ENCODE peak calls at places on chromosomes 1 and 21, in six cellular contexts. One of them, this sample, is unnamed.

GRCh38 chr1:169051171-169051570 is 55.3 kb upstream of the ATP1B1 start:
- DNase-seq in stimulated activated CD4-positive, alpha-beta T cell treated with anti-CD3 and anti-CD28 coated beads, Interleukin-15, amount 100 ng/mL, for 24 hours: no peak
- DNase-seq in lower lobe of right lung: no peak
- DNase-seq in AG10803: no peak
- DNase-seq in RPMI8226: no peak
- DNase-seq in neural crest cell: no peak
- DNase-seq in this sample: no peak

GRCh38 chr1:231929311-231929710 is 302.7 kb downstream of the DISC1 start:
- DNase-seq in stimulated activated CD4-positive, alpha-beta T cell treated with anti-CD3 and anti-CD28 coated beads, Interleukin-15, amount 100 ng/mL, for 24 hours: no peak
- DNase-seq in lower lobe of right lung: no peak
- DNase-seq in AG10803: peak
- DNase-seq in RPMI8226: no peak
- DNase-seq in neural crest cell: no peak
- DNase-seq in this sample: no peak

GRCh38 chr1:32014199-32014936 is 700 bp downstream of the KHDRBS1 start:
- DNase-seq in stimulated activated CD4-positive, alpha-beta T cell treated with anti-CD3 and anti-CD28 coated beads, Interleukin-15, amount 100 ng/mL, for 24 hours: peak
- DNase-seq in lower lobe of right lung: peak
- DNase-seq in AG10803: peak
- DNase-seq in RPMI8226: peak
- DNase-seq in neural crest cell: peak
- DNase-seq in this sample: no peak

GRCh38 chr1:159935719-159936283 is 9.6 kb downstream of the IGSF9 start:
- DNase-seq in stimulated activated CD4-positive, alpha-beta T cell treated with anti-CD3 and anti-CD28 coated beads, Interleukin-15, amount 100 ng/mL, for 24 hours: no peak
- DNase-seq in lower lobe of right lung: no peak
- DNase-seq in AG10803: no peak
- DNase-seq in RPMI8226: peak
- DNase-seq in neural crest cell: no peak
- DNase-seq in this sample: no peak

GRCh38 chr1:178536844-178537371 is 24.0 kb downstream of the TEX35 start:
- DNase-seq in stimulated activated CD4-positive, alpha-beta T cell treated with anti-CD3 and anti-CD28 coated beads, Interleukin-15, amount 100 ng/mL, for 24 hours: no peak
- DNase-seq in lower lobe of right lung: no peak
- DNase-seq in AG10803: peak
- DNase-seq in RPMI8226: no peak
- DNase-seq in neural crest cell: no peak
- DNase-seq in this sample: no peak

GRCh38 chr1:237154173-237154572 is 112.2 kb downstream of the RYR2 start:
- DNase-seq in stimulated activated CD4-positive, alpha-beta T cell treated with anti-CD3 and anti-CD28 coated beads, Interleukin-15, amount 100 ng/mL, for 24 hours: no peak
- DNase-seq in lower lobe of right lung: no peak
- DNase-seq in AG10803: no peak
- DNase-seq in RPMI8226: peak
- DNase-seq in neural crest cell: no peak
- DNase-seq in this sample: no peak

GRCh38 chr21:45138199-45139002 is 64.0 kb downstream of the ADARB1 start:
- DNase-seq in stimulated activated CD4-positive, alpha-beta T cell treated with anti-CD3 and anti-CD28 coated beads, Interleukin-15, amount 100 ng/mL, for 24 hours: peak
- DNase-seq in lower lobe of right lung: peak
- DNase-seq in AG10803: peak
- DNase-seq in RPMI8226: peak
- DNase-seq in neural crest cell: peak
- DNase-seq in this sample: peak

GRCh38 chr21:44894687-44895302 is 21.3 kb upstream of the PTTG1IP start:
- DNase-seq in stimulated activated CD4-positive, alpha-beta T cell treated with anti-CD3 and anti-CD28 coated beads, Interleukin-15, amount 100 ng/mL, for 24 hours: no peak
- DNase-seq in lower lobe of right lung: peak
- DNase-seq in AG10803: no peak
- DNase-seq in RPMI8226: no peak
- DNase-seq in neural crest cell: no peak
- DNase-seq in this sample: no peak

GRCh38 chr1:45769261-45769932 is 18.9 kb upstream of the IPP start:
- DNase-seq in stimulated activated CD4-positive, alpha-beta T cell treated with anti-CD3 and anti-CD28 coated beads, Interleukin-15, amount 100 ng/mL, for 24 hours: no peak
- DNase-seq in lower lobe of right lung: no peak
- DNase-seq in AG10803: peak
- DNase-seq in RPMI8226: peak
- DNase-seq in neural crest cell: no peak
- DNase-seq in this sample: no peak

GRCh38 chr1:86648255-86648654 is 56.1 kb upstream of the SH3GLB1 start:
- DNase-seq in stimulated activated CD4-positive, alpha-beta T cell treated with anti-CD3 and anti-CD28 coated beads, Interleukin-15, amount 100 ng/mL, for 24 hours: no peak
- DNase-seq in lower lobe of right lung: no peak
- DNase-seq in AG10803: peak
- DNase-seq in RPMI8226: no peak
- DNase-seq in neural crest cell: no peak
- DNase-seq in this sample: no peak

GRCh38 chr1:109050228-109050995 is 8.5 kb upstream of the WDR47 start:
- DNase-seq in stimulated activated CD4-positive, alpha-beta T cell treated with anti-CD3 and anti-CD28 coated beads, Interleukin-15, amount 100 ng/mL, for 24 hours: no peak
- DNase-seq in lower lobe of right lung: no peak
- DNase-seq in AG10803: no peak
- DNase-seq in RPMI8226: no peak
- DNase-seq in neural crest cell: no peak
- DNase-seq in this sample: no peak

GRCh38 chr1:206507395-206508129 is at the start of gene RASSF5:
- DNase-seq in stimulated activated CD4-positive, alpha-beta T cell treated with anti-CD3 and anti-CD28 coated beads, Interleukin-15, amount 100 ng/mL, for 24 hours: peak
- DNase-seq in lower lobe of right lung: peak
- DNase-seq in AG10803: peak
- DNase-seq in RPMI8226: peak
- DNase-seq in neural crest cell: peak
- DNase-seq in this sample: no peak

GRCh38 chr1:41730806-41731205 is 187.9 kb downstream of the HIVEP3 start:
- DNase-seq in stimulated activated CD4-positive, alpha-beta T cell treated with anti-CD3 and anti-CD28 coated beads, Interleukin-15, amount 100 ng/mL, for 24 hours: no peak
- DNase-seq in lower lobe of right lung: no peak
- DNase-seq in AG10803: no peak
- DNase-seq in RPMI8226: no peak
- DNase-seq in neural crest cell: no peak
- DNase-seq in this sample: no peak

GRCh38 chr1:110559157-110559556 is 40.2 kb upstream of the KCNA10 start:
- DNase-seq in stimulated activated CD4-positive, alpha-beta T cell treated with anti-CD3 and anti-CD28 coated beads, Interleukin-15, amount 100 ng/mL, for 24 hours: peak
- DNase-seq in lower lobe of right lung: no peak
- DNase-seq in AG10803: no peak
- DNase-seq in RPMI8226: no peak
- DNase-seq in neural crest cell: no peak
- DNase-seq in this sample: no peak

GRCh38 chr1:172360511-172360910 is 60.0 kb upstream of the C1orf105 start:
- DNase-seq in stimulated activated CD4-positive, alpha-beta T cell treated with anti-CD3 and anti-CD28 coated beads, Interleukin-15, amount 100 ng/mL, for 24 hours: no peak
- DNase-seq in lower lobe of right lung: no peak
- DNase-seq in AG10803: no peak
- DNase-seq in RPMI8226: no peak
- DNase-seq in neural crest cell: no peak
- DNase-seq in this sample: peak

GRCh38 chr1:87174726-87175237 is 153.9 kb upstream of the LMO4 start:
- DNase-seq in stimulated activated CD4-positive, alpha-beta T cell treated with anti-CD3 and anti-CD28 coated beads, Interleukin-15, amount 100 ng/mL, for 24 hours: no peak
- DNase-seq in lower lobe of right lung: no peak
- DNase-seq in AG10803: no peak
- DNase-seq in RPMI8226: no peak
- DNase-seq in neural crest cell: no peak
- DNase-seq in this sample: no peak

GRCh38 chr1:228272331-228272791 is 64.5 kb downstream of the OBSCN start:
- DNase-seq in stimulated activated CD4-positive, alpha-beta T cell treated with anti-CD3 and anti-CD28 coated beads, Interleukin-15, amount 100 ng/mL, for 24 hours: no peak
- DNase-seq in lower lobe of right lung: no peak
- DNase-seq in AG10803: no peak
- DNase-seq in RPMI8226: no peak
- DNase-seq in neural crest cell: no peak
- DNase-seq in this sample: no peak

GRCh38 chr1:2412773-2413494 is 570 bp upstream of the PEX10 start:
- DNase-seq in stimulated activated CD4-positive, alpha-beta T cell treated with anti-CD3 and anti-CD28 coated beads, Interleukin-15, amount 100 ng/mL, for 24 hours: no peak
- DNase-seq in lower lobe of right lung: no peak
- DNase-seq in AG10803: peak
- DNase-seq in RPMI8226: peak
- DNase-seq in neural crest cell: no peak
- DNase-seq in this sample: no peak

GRCh38 chr1:115189814-115190541 is 100.7 kb upstream of the TSPAN2 start:
- DNase-seq in stimulated activated CD4-positive, alpha-beta T cell treated with anti-CD3 and anti-CD28 coated beads, Interleukin-15, amount 100 ng/mL, for 24 hours: no peak
- DNase-seq in lower lobe of right lung: no peak
- DNase-seq in AG10803: peak
- DNase-seq in RPMI8226: no peak
- DNase-seq in neural crest cell: no peak
- DNase-seq in this sample: no peak

GRCh38 chr1:54227836-54228435 is 28.0 kb downstream of the MRPL37 start:
- DNase-seq in stimulated activated CD4-positive, alpha-beta T cell treated with anti-CD3 and anti-CD28 coated beads, Interleukin-15, amount 100 ng/mL, for 24 hours: no peak
- DNase-seq in lower lobe of right lung: no peak
- DNase-seq in AG10803: peak
- DNase-seq in RPMI8226: no peak
- DNase-seq in neural crest cell: no peak
- DNase-seq in this sample: no peak

GRCh38 chr1:10904396-10905358 is 107.8 kb upstream of the TARDBP start:
- DNase-seq in stimulated activated CD4-positive, alpha-beta T cell treated with anti-CD3 and anti-CD28 coated beads, Interleukin-15, amount 100 ng/mL, for 24 hours: peak
- DNase-seq in lower lobe of right lung: peak
- DNase-seq in AG10803: no peak
- DNase-seq in RPMI8226: no peak
- DNase-seq in neural crest cell: no peak
- DNase-seq in this sample: no peak

GRCh38 chr1:19877821-19878636 is 4.2 kb upstream of the OTUD3 start:
- DNase-seq in stimulated activated CD4-positive, alpha-beta T cell treated with anti-CD3 and anti-CD28 coated beads, Interleukin-15, amount 100 ng/mL, for 24 hours: no peak
- DNase-seq in lower lobe of right lung: no peak
- DNase-seq in AG10803: peak
- DNase-seq in RPMI8226: peak
- DNase-seq in neural crest cell: no peak
- DNase-seq in this sample: no peak